ENCODE peak calls at places on chromosomes 5 and 9, in six cellular contexts. X is heart right ventricle, O is heart left ventricle, C is astrocyte of the spinal cord, B is brain microvascular endothelial cell, Z is upper lobe of right lung. W is an unnamed sample.

GRCh38 chr5:20601678-20602100 is 613.7 kb upstream of the CDH18 start:
- DNase-seq in X (no peak), O (no peak), C (peak), B (peak), Z (no peak), W (no peak)

GRCh38 chr5:74630387-74631087 is 10.0 kb downstream of the ENC1 start:
- DNase-seq in X (no peak), O (no peak), C (peak), B (peak), Z (no peak), W (no peak)

GRCh38 chr5:82793808-82794419 is 283.3 kb downstream of the TMEM167A start:
- DNase-seq in X (no peak), O (no peak), C (peak), B (peak), Z (no peak), W (peak)

GRCh38 chr5:91206734-91207133 is 176.4 kb downstream of the ARRDC3 start:
- DNase-seq in X (no peak), O (no peak), C (peak), B (peak), Z (no peak), W (no peak)

GRCh38 chr9:224540-225520 is 10.2 kb downstream of the DOCK8 start:
- DNase-seq in X (no peak), O (no peak), C (no peak), B (no peak), Z (no peak), W (no peak)

GRCh38 chr5:88665750-88666215 is 217.2 kb downstream of the MEF2C start:
- DNase-seq in X (no peak), O (no peak), C (peak), B (no peak), Z (peak), W (no peak)

GRCh38 chr5:69007086-69007672 is 86.6 kb upstream of the SLC30A5 start:
- DNase-seq in X (no peak), O (no peak), C (no peak), B (no peak), Z (no peak), W (no peak)

GRCh38 chr9:114489928-114490327 is 15.3 kb downstream of the WHRN start:
- DNase-seq in X (no peak), O (no peak), C (no peak), B (no peak), Z (no peak), W (no peak)

GRCh38 chr5:111865356-111865755 is 108.4 kb upstream of the NREP start:
- DNase-seq in X (no peak), O (no peak), C (no peak), B (no peak), Z (no peak), W (no peak)

GRCh38 chr5:74556631-74557595 is 83.6 kb downstream of the ENC1 start:
- DNase-seq in X (no peak), O (no peak), C (no peak), B (no peak), Z (no peak), W (peak)

GRCh38 chr9:33042528-33042927 is 17.5 kb downstream of the DNAJA1 start:
- DNase-seq in X (no peak), O (no peak), C (no peak), B (no peak), Z (no peak), W (no peak)

GRCh38 chr5:39160576-39161213 is 58.7 kb downstream of the FYB1 start:
- DNase-seq in X (no peak), O (no peak), C (no peak), B (no peak), Z (no peak), W (no peak)

GRCh38 chr5:167643616-167644015 is 647.8 kb upstream of the WWC1 start:
- DNase-seq in X (no peak), O (no peak), C (no peak), B (no peak), Z (no peak), W (no peak)

GRCh38 chr5:141121563-141121962 is at the start of gene PCDHB4:
- DNase-seq in X (no peak), O (peak), C (no peak), B (no peak), Z (peak), W (no peak)

GRCh38 chr9:95341262-95342011 is 23.9 kb upstream of the FANCC start:
- DNase-seq in X (no peak), O (no peak), C (no peak), B (no peak), Z (no peak), W (no peak)

GRCh38 chr9:107274953-107275422 is 8.1 kb upstream of the RAD23B start:
- DNase-seq in X (no peak), O (no peak), C (peak), B (peak), Z (no peak), W (no peak)

GRCh38 chr5:97181856-97182545 is 1.0 kb downstream of the RIOK2 start:
- DNase-seq in X (no peak), O (no peak), C (no peak), B (no peak), Z (no peak), W (no peak)

GRCh38 chr9:86034863-86035734 is 64.3 kb downstream of the GOLM1 start:
- DNase-seq in X (no peak), O (no peak), C (peak), B (peak), Z (no peak), W (peak)
- TF ChIP-seq CTCF in X (peak), O (peak), C (peak), B (peak), Z (peak), W (peak)

DNA sequence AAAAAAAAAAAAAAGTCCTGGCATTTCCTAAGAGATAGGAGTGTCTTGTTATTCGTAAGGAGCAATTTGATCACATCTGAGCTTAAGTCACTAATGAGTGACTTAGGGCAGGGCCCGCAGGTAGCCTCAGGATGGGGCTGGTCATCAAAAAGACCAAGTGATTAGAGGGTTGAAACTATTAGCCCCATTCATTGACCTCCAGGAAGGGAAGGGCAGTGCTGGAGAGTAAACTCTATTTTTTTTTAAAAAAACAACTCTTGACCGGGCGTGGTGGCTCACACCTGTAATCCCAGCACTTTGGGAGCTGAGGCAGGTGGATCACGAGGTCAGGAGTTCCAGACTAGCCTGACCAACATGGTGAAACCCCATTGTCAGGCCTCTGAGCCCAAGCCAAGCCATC is 46.2 kb upstream of the IQGAP2 start:
- DNase-seq in X (no peak), O (no peak), C (no peak), B (no peak), Z (no peak), W (no peak)
- TF ChIP-seq CTCF in X (no peak), O (no peak), C (no peak), B (no peak), Z (no peak), W (no peak)

GRCh38 chr5:1883120-1883924 is 597 bp upstream of the IRX4 start:
- DNase-seq in X (peak), O (peak), C (no peak), B (no peak), Z (no peak), W (no peak)
- TF ChIP-seq CTCF in X (no peak), O (peak), C (no peak), B (peak), Z (no peak), W (peak)

GRCh38 chr5:162593881-162594280 is 526.3 kb downstream of the GABRG2 start:
- DNase-seq in X (no peak), O (no peak), C (no peak), B (no peak), Z (no peak), W (no peak)
- TF ChIP-seq CTCF in X (peak), O (peak), C (no peak), B (peak), Z (peak), W (peak)

GRCh38 chr9:98370300-98370975 is 115.0 kb upstream of the TBC1D2 start:
- DNase-seq in X (no peak), O (no peak), C (no peak), B (no peak), Z (peak), W (no peak)
- TF ChIP-seq CTCF in X (no peak), O (no peak), C (no peak), B (no peak), Z (no peak), W (no peak)

GRCh38 chr5:140043508-140043872 is 391 bp upstream of the NRG2 start:
- DNase-seq in X (peak), O (peak), C (no peak), B (no peak), Z (peak), W (no peak)
- TF ChIP-seq CTCF in X (no peak), O (peak), C (peak), B (no peak), Z (no peak), W (peak)

GRCh38 chr9:130493476-130493875 is 48.7 kb downstream of the ASS1 start:
- DNase-seq in X (no peak), O (no peak), C (no peak), B (no peak), Z (no peak), W (no peak)
- TF ChIP-seq CTCF in X (no peak), O (no peak), C (no peak), B (no peak), Z (no peak), W (no peak)

DNA sequence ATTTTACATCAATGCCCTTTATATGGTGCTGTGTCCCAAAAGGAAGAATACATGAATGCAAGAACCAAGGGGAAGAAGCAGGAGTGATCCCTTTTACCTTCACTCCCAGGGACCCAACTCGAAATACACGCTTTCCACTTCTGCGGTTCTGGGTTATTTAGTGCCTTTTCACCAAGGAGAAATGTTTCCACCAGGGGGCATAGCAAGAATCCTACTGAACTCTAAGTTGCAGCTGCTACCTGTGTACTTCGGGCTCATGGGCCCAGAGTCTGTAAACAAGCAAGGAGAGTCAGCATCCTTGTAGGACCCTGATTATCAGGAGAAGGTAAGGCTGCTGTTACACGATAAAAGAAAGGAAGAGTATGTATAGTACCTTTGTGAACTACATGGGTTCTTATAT is 45.7 kb downstream of the DPYSL3 start:
- DNase-seq in X (no peak), O (no peak), C (no peak), B (peak), Z (no peak), W (no peak)
- TF ChIP-seq CTCF in X (peak), O (peak), C (peak), B (peak), Z (peak), W (peak)

DNA sequence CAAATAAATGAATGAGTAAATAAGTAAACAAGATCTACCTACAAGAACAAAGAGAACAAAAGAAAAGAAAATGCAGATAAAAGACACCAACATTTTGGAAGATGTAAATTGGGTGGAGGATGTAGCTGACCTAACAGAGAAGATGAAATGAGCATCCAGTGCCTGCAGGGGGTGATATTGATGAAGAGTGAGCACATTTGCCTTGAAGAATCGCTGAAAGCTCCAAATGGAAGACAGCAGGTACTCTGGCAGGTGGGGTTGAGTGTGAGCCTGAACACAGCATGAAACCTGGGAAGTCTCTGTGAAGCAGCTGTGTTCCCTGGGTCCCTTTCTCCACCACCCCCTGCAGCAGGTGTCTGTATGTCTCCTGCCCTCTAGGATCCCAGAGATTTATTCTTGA is 125.6 kb downstream of the NXNL2 start:
- DNase-seq in X (no peak), O (no peak), C (no peak), B (peak), Z (no peak), W (no peak)
- TF ChIP-seq CTCF in X (peak), O (peak), C (peak), B (peak), Z (peak), W (peak)